ENCODE peak calls at places on chromosomes 7 and 10, in six cellular contexts. B is cardiac muscle cell, S is small intestine, X is T-helper 17 cell, Z is left ventricle myocardium inferior, C is lower lobe of right lung. N is an unnamed sample. For H3K9me3, the result is how much of the 10 kb centered on the place peaks cover.

GRCh38 chr10:72889391-72889831 is 4.1 kb upstream of the OIT3 start:
- DNase-seq in B (peak), S (no peak), X (no peak), Z (no peak), C (no peak), N (no peak)

GRCh38 chr10:75402486-75403143 is 1.1 kb upstream of the ZNF503 start:
- DNase-seq in B (no peak), S (no peak), X (no peak), Z (peak), C (peak), N (no peak)

GRCh38 chr10:113585949-113586348 is 33.1 kb downstream of the HABP2 start:
- DNase-seq in B (no peak), S (no peak), X (no peak), Z (no peak), C (no peak), N (no peak)

GRCh38 chr10:125231813-125232475 is 71.6 kb upstream of the CTBP2 start:
- DNase-seq in B (no peak), S (no peak), X (no peak), Z (no peak), C (no peak), N (no peak)

GRCh38 chr7:24936121-24936824 is 43.7 kb downstream of the OSBPL3 start:
- DNase-seq in B (no peak), S (no peak), X (no peak), Z (no peak), C (no peak), N (no peak)

GRCh38 chr7:124812764-124813163 is 47.2 kb upstream of the GPR37 start:
- DNase-seq in B (no peak), S (no peak), X (no peak), Z (no peak), C (no peak), N (no peak)

GRCh38 chr7:25763461-25763860 is 388.5 kb upstream of the NFE2L3 start:
- DNase-seq in B (no peak), S (no peak), X (no peak), Z (no peak), C (no peak), N (no peak)

GRCh38 chr7:101235522-101235921 is 2.1 kb downstream of the CLDN15 start:
- DNase-seq in B (no peak), S (peak), X (no peak), Z (no peak), C (no peak), N (no peak)

GRCh38 chr10:132624847-132625839 is 87.6 kb downstream of the INPP5A start:
- DNase-seq in B (no peak), S (no peak), X (no peak), Z (no peak), C (no peak), N (no peak)

GRCh38 chr10:29555091-29555745 is 79.6 kb downstream of the SVIL start:
- DNase-seq in B (no peak), S (no peak), X (no peak), Z (no peak), C (no peak), N (no peak)

GRCh38 chr10:102554531-102554930 is 50.8 kb downstream of the SUFU start:
- DNase-seq in B (no peak), S (no peak), X (no peak), Z (no peak), C (no peak), N (no peak)

GRCh38 chr7:159031135-159031701 is 113.4 kb downstream of the VIPR2 start:
- DNase-seq in B (peak), S (no peak), X (no peak), Z (peak), C (no peak), N (no peak)

GRCh38 chr10:74145133-74145532 is 5.5 kb downstream of the AP3M1 start:
- DNase-seq in B (peak), S (no peak), X (no peak), Z (no peak), C (no peak), N (no peak)

GRCh38 chr7:82548141-82548688 is 104.6 kb upstream of the CACNA2D1 start:
- DNase-seq in B (no peak), S (no peak), X (no peak), Z (no peak), C (no peak), N (no peak)

GRCh38 chr7:151249034-151249731 is 689 bp upstream of the SMARCD3 start:
- DNase-seq in B (peak), S (peak), X (no peak), Z (peak), C (peak), N (peak)

GRCh38 chr10:77165445-77166316 is 471.9 kb downstream of the KCNMA1 start:
- DNase-seq in B (peak), S (peak), X (no peak), Z (no peak), C (no peak), N (peak)

GRCh38 chr7:72153132-72153512 is 259.0 kb downstream of the CALN1 start:
- DNase-seq in B (no peak), S (no peak), X (no peak), Z (no peak), C (no peak), N (no peak)

GRCh38 chr7:88919484-88920131 is 124.1 kb upstream of the TEX47 start:
- DNase-seq in B (no peak), S (no peak), X (no peak), Z (no peak), C (no peak), N (no peak)

GRCh38 chr7:31027161-31027965 is 24.7 kb upstream of the ADCYAP1R1 start:
- DNase-seq in B (peak), S (no peak), X (no peak), Z (peak), C (no peak), N (peak)

GRCh38 chr7:136950331-136950730 is 81.9 kb downstream of the CHRM2 start:
- DNase-seq in B (no peak), S (no peak), X (no peak), Z (no peak), C (no peak), N (no peak)
- H3K9me3 ChIP-seq in B (under half), S (under half), X (under half), Z (under half), C (under half), N (under half)

DNA sequence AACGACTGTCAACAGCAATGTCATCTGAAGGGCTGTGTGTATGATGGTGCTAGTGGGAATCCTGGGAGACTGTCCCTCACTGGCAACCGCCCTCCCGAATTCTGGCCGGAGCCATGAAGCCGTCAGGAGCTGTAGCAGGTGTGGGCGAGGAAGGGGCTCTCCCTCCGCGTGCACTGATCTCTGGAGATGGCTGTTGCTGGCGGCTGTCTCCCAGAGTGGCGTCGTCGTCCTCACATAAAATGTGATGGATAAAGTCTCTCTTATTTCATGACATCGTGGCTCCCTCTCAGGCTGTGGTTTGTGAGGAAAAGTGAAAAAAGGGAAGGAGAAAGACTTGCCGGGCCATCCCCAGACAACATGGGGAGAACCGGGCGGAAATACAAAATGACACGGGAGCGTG is 216.5 kb downstream of the DNAJB6 start:
- DNase-seq in B (no peak), S (no peak), X (no peak), Z (no peak), C (no peak), N (no peak)
- H3K9me3 ChIP-seq in B (under half), S (under half), X (under half), Z (under half), C (under half), N (under half)

DNA sequence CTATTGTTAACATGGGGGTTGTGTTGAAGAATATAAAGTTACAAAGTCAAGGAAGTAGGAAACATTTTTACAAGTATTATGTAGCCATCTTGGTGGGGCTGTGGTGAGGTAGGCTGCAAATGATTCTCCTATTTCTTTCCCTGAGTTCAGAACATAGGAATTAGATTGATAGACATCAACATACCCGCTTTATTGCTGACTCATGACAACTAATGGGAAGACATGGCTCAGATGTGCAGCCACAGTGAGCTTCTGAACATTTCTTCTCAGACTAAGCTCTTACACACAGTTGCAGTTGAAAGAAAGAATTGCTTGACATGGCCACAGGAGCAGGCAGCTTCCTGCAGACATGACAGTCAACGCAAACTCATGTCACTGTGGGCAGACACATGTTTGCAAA is 110.7 kb downstream of the ANKRD30A start:
- DNase-seq in B (no peak), S (no peak), X (no peak), Z (no peak), C (no peak), N (no peak)
- H3K9me3 ChIP-seq in B (under half), S (under half), X (under half), Z (under half), C (under half), N (under half)

GRCh38 chr7:41760293-41760692 is 57.4 kb upstream of the INHBA start:
- DNase-seq in B (no peak), S (no peak), X (no peak), Z (no peak), C (no peak), N (no peak)

GRCh38 chr7:41756783-41757182 is 53.9 kb upstream of the INHBA start:
- DNase-seq in B (no peak), S (no peak), X (no peak), Z (no peak), C (no peak), N (no peak)

GRCh38 chr7:41755100-41755499 is 52.2 kb upstream of the INHBA start:
- DNase-seq in B (no peak), S (no peak), X (no peak), Z (no peak), C (no peak), N (no peak)

GRCh38 chr7:41754046-41754445 is 51.2 kb upstream of the INHBA start:
- DNase-seq in B (no peak), S (no peak), X (no peak), Z (no peak), C (no peak), N (no peak)

GRCh38 chr7:41758321-41758720 is 55.4 kb upstream of the INHBA start:
- DNase-seq in B (no peak), S (no peak), X (no peak), Z (no peak), C (no peak), N (no peak)
- H3K9me3 ChIP-seq in B (under half), S (under half), X (under half), Z (under half), C (under half), N (under half)

GRCh38 chr10:123521556-123521955 is 144.6 kb upstream of the GPR26 start:
- DNase-seq in B (no peak), S (no peak), X (no peak), Z (no peak), C (no peak), N (no peak)
- H3K9me3 ChIP-seq in B (under half), S (under half), X (under half), Z (under half), C (under half), N (under half)

DNA sequence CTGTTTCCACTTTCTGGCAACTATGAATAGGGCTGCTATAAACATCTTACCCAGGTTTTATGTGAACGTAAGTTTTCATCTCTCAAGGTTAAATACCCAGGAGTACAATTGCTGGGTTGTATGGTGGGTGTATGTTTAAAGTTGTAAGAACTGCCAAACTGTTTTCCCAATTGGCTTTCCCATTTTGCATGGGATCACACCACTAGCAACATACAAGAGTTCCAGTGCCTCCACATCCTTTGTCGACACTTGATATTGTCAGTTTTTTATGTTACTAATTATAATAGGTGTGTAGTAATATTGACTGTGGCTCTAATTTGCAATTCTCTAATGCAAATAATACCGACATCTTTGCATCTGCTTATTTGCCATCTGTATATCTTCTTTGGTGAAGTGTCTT is 82.9 kb downstream of the SFMBT2 start:
- DNase-seq in B (no peak), S (no peak), X (no peak), Z (no peak), C (no peak), N (no peak)
- H3K9me3 ChIP-seq in B (under half), S (under half), X (under half), Z (under half), C (under half), N (under half)

N was measured in BE2C.